ENCODE peak calls at places on chromosomes 5 and 9, in four cellular contexts. One of them, this sample, is unnamed.

GRCh38 chr9:96500696-96501660 is 51.0 kb downstream of the HABP4 start:
- DNase-seq in uterus: no peak
- DNase-seq in heart left ventricle: no peak
- DNase-seq in HCT116: no peak
- DNase-seq in this sample: peak; percentile 50

GRCh38 chr5:40828021-40828631 is 6.9 kb downstream of the RPL37 start:
- DNase-seq in uterus: no peak
- DNase-seq in heart left ventricle: no peak
- DNase-seq in HCT116: no peak
- DNase-seq in this sample: no peak

GRCh38 chr5:39177629-39177959 is 41.8 kb downstream of the FYB1 start:
- DNase-seq in uterus: no peak
- DNase-seq in heart left ventricle: no peak
- DNase-seq in HCT116: no peak
- DNase-seq in this sample: no peak

GRCh38 chr9:78296208-78296892 is 575 bp upstream of the PSAT1 start:
- DNase-seq in uterus: peak; percentile 43
- DNase-seq in heart left ventricle: no peak
- DNase-seq in HCT116: no peak
- DNase-seq in this sample: no peak

GRCh38 chr9:129609486-129610192 is 11.3 kb downstream of the C9orf50 start:
- DNase-seq in uterus: peak; percentile 62
- DNase-seq in heart left ventricle: peak; percentile 55
- DNase-seq in HCT116: no peak
- DNase-seq in this sample: peak; percentile 60

GRCh38 chr9:122900791-122901190 is 4.4 kb downstream of the RC3H2 start:
- DNase-seq in uterus: no peak
- DNase-seq in heart left ventricle: no peak
- DNase-seq in HCT116: no peak
- DNase-seq in this sample: no peak

GRCh38 chr9:88773119-88773518 is 218.1 kb upstream of the S1PR3 start:
- DNase-seq in uterus: no peak
- DNase-seq in heart left ventricle: no peak
- DNase-seq in HCT116: no peak
- DNase-seq in this sample: no peak

GRCh38 chr9:27088981-27089380 is 20.0 kb upstream of the TEK start:
- DNase-seq in uterus: no peak
- DNase-seq in heart left ventricle: no peak
- DNase-seq in HCT116: no peak
- DNase-seq in this sample: no peak

GRCh38 chr5:23727271-23727670 is 219.9 kb downstream of the PRDM9 start:
- DNase-seq in uterus: no peak
- DNase-seq in heart left ventricle: no peak
- DNase-seq in HCT116: no peak
- DNase-seq in this sample: no peak

GRCh38 chr9:90552317-90552716 is 90.3 kb downstream of the DIRAS2 start:
- DNase-seq in uterus: no peak
- DNase-seq in heart left ventricle: no peak
- DNase-seq in HCT116: no peak
- DNase-seq in this sample: no peak

GRCh38 chr9:102972780-102973179 is 22.4 kb upstream of the CYLC2 start:
- DNase-seq in uterus: no peak
- DNase-seq in heart left ventricle: no peak
- DNase-seq in HCT116: no peak
- DNase-seq in this sample: no peak

GRCh38 chr9:88388203-88388885 is at the start of gene SPIN1:
- DNase-seq in uterus: peak; percentile 87
- DNase-seq in heart left ventricle: peak; percentile 89
- DNase-seq in HCT116: peak; percentile 35
- DNase-seq in this sample: peak; percentile 73

GRCh38 chr5:115348175-115348574 is 51.7 kb upstream of the CCDC112 start:
- DNase-seq in uterus: no peak
- DNase-seq in heart left ventricle: no peak
- DNase-seq in HCT116: no peak
- DNase-seq in this sample: no peak

GRCh38 chr5:125489146-125489545 is 742.7 kb upstream of the ZNF608 start:
- DNase-seq in uterus: no peak
- DNase-seq in heart left ventricle: no peak
- DNase-seq in HCT116: no peak
- DNase-seq in this sample: no peak

GRCh38 chr5:7592910-7593309 is 197.0 kb downstream of the ADCY2 start:
- DNase-seq in uterus: no peak
- DNase-seq in heart left ventricle: no peak
- DNase-seq in HCT116: no peak
- DNase-seq in this sample: no peak

GRCh38 chr9:36320457-36320856 is 62.2 kb upstream of the GNE start:
- DNase-seq in uterus: no peak
- DNase-seq in heart left ventricle: no peak
- DNase-seq in HCT116: no peak
- DNase-seq in this sample: no peak

GRCh38 chr5:179902763-179903158 is 4.9 kb downstream of the TBC1D9B start:
- DNase-seq in uterus: no peak
- DNase-seq in heart left ventricle: no peak
- DNase-seq in HCT116: no peak
- DNase-seq in this sample: no peak

GRCh38 chr9:125509476-125509875 is 197.5 kb downstream of the MAPKAP1 start:
- DNase-seq in uterus: no peak
- DNase-seq in heart left ventricle: no peak
- DNase-seq in HCT116: no peak
- DNase-seq in this sample: no peak

GRCh38 chr9:93346240-93347112 is 105.0 kb upstream of the FAM120A start:
- DNase-seq in uterus: no peak
- DNase-seq in heart left ventricle: no peak
- DNase-seq in HCT116: no peak
- DNase-seq in this sample: no peak

GRCh38 chr5:25713259-25713658 is 1068.5 kb upstream of the CDH10 start:
- DNase-seq in uterus: no peak
- DNase-seq in heart left ventricle: no peak
- DNase-seq in HCT116: no peak
- DNase-seq in this sample: no peak

GRCh38 chr5:173742432-173742816 is 126.0 kb upstream of the BOD1 start:
- DNase-seq in uterus: no peak
- DNase-seq in heart left ventricle: no peak
- DNase-seq in HCT116: no peak
- DNase-seq in this sample: no peak

GRCh38 chr9:89137548-89138462 is 40.8 kb downstream of the SHC3 start:
- DNase-seq in uterus: peak; percentile 74
- DNase-seq in heart left ventricle: peak; percentile 25
- DNase-seq in HCT116: peak; percentile 59
- DNase-seq in this sample: no peak

GRCh38 chr9:37752646-37753488 is 738 bp upstream of the TRMT10B start:
- DNase-seq in uterus: no peak
- DNase-seq in heart left ventricle: no peak
- DNase-seq in HCT116: no peak
- DNase-seq in this sample: no peak

GRCh38 chr9:87836951-87837715 is 45.5 kb upstream of the SPATA31E1 start:
- DNase-seq in uterus: no peak
- DNase-seq in heart left ventricle: no peak
- DNase-seq in HCT116: no peak
- DNase-seq in this sample: no peak

GRCh38 chr5:96721351-96721970 is 59.3 kb downstream of the CAST start:
- DNase-seq in uterus: no peak
- DNase-seq in heart left ventricle: no peak
- DNase-seq in HCT116: no peak
- DNase-seq in this sample: peak; percentile 82

GRCh38 chr9:100489836-100490235 is 16.9 kb downstream of the TMEFF1 start:
- DNase-seq in uterus: no peak
- DNase-seq in heart left ventricle: no peak
- DNase-seq in HCT116: no peak
- DNase-seq in this sample: no peak

GRCh38 chr5:128537306-128537998 is 593 bp downstream of the FBN2 start:
- DNase-seq in uterus: peak; percentile 36
- DNase-seq in heart left ventricle: peak; percentile 22
- DNase-seq in HCT116: no peak
- DNase-seq in this sample: no peak

GRCh38 chr5:157172408-157172807 is 6.3 kb upstream of the GARIN3 start:
- DNase-seq in uterus: no peak
- DNase-seq in heart left ventricle: no peak
- DNase-seq in HCT116: no peak
- DNase-seq in this sample: no peak

GRCh38 chr5:176873541-176874172 is 25.5 kb downstream of the HK3 start:
- DNase-seq in uterus: no peak
- DNase-seq in heart left ventricle: no peak
- DNase-seq in HCT116: no peak
- DNase-seq in this sample: no peak

GRCh38 chr9:35914307-35914807 is 5.1 kb downstream of the SPAAR start:
- DNase-seq in uterus: no peak
- DNase-seq in heart left ventricle: peak; percentile 84
- DNase-seq in HCT116: no peak
- DNase-seq in this sample: peak; percentile 56

GRCh38 chr9:111925784-111926183 is 29.2 kb downstream of the UGCG start:
- DNase-seq in uterus: no peak
- DNase-seq in heart left ventricle: no peak
- DNase-seq in HCT116: no peak
- DNase-seq in this sample: no peak

DNA sequence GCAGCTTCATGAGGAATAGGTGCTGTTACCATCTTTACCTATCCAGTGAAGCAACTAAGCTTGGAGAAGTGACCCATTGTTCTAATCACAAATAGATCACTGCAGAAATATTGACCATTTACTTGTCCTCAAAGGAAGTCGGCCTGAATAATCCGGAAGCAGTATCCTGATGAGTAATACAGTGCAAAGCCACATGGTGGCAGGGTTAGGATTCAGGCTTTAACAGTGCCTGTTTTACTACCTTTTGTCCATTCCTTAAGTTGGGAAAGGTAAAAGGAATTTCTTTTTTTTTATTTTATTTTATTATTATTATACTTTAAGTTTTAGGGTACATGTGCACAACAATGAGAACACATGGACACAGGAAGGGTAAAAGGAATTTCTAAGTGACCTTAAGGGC is 336.3 kb downstream of the KDM4C start:
- DNase-seq in uterus: no peak
- DNase-seq in heart left ventricle: no peak
- DNase-seq in HCT116: no peak
- DNase-seq in this sample: no peak
- TF ChIP-seq CTCF in uterus: no peak
- TF ChIP-seq CTCF in heart left ventricle: peak; percentile 48
- TF ChIP-seq CTCF in HCT116: peak; percentile 40
- TF ChIP-seq CTCF in this sample: no peak

DNA sequence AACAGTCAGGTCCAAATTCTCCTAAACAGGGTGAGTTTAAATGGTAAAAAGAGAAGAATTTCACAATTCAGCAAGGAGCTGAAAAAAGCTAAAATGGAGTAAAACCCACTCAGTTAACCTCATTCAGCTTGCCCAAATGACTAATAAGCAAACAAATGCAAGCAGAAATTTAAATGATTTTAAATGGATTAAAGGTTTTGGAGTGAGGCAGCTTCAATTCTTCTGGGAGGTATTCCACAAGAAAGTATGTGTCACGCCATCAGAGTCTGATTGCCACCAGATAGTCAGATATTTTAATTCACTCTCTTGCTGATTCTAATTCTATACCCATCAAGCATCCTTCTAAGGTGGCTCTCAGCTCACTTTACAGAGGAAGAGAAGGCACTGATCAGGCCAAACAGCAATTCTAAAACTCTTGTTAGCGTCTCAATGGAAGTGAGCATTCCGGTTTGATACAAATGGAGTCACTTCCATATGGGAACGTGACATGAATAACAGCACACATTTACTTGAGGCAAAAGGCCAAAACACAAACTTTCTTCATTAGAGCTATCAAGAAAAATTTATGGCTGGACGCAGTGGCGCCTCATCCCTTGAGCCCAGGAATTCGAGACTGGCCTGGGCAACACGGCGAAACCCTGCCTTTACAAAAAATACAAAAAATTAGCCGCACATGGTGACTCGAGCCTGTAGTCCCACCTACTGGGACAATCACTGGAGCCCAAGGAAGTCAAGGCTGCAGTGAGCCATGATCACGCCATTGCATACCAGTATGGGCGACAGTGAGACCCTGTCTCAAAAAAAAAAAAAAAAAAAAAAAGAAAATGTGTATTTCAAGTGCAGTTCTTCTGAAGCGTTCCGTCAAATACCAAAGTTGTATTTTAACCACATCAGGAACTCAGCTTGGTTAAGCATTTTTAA is 2.0 kb downstream of the CLK4 start:
- DNase-seq in uterus: no peak
- DNase-seq in heart left ventricle: no peak
- DNase-seq in HCT116: no peak
- DNase-seq in this sample: no peak
- H3K4me3 ChIP-seq in uterus: peak overlapping the region; percentile 86
- H3K4me3 ChIP-seq in heart left ventricle: peak overlapping the region; percentile 85
- H3K4me3 ChIP-seq in HCT116: peak overlapping the region; percentile 94
- H3K4me3 ChIP-seq in this sample: peak overlapping the region; percentile 66

GRCh38 chr5:42988568-42988967 is 51.6 kb downstream of the ANXA2R start:
- DNase-seq in uterus: no peak
- DNase-seq in heart left ventricle: no peak
- DNase-seq in HCT116: no peak
- DNase-seq in this sample: no peak
- TF ChIP-seq POLR2A in uterus: no peak
- TF ChIP-seq POLR2A in heart left ventricle: no peak
- TF ChIP-seq POLR2A in HCT116: no peak
- TF ChIP-seq POLR2A in this sample: no peak

DNA sequence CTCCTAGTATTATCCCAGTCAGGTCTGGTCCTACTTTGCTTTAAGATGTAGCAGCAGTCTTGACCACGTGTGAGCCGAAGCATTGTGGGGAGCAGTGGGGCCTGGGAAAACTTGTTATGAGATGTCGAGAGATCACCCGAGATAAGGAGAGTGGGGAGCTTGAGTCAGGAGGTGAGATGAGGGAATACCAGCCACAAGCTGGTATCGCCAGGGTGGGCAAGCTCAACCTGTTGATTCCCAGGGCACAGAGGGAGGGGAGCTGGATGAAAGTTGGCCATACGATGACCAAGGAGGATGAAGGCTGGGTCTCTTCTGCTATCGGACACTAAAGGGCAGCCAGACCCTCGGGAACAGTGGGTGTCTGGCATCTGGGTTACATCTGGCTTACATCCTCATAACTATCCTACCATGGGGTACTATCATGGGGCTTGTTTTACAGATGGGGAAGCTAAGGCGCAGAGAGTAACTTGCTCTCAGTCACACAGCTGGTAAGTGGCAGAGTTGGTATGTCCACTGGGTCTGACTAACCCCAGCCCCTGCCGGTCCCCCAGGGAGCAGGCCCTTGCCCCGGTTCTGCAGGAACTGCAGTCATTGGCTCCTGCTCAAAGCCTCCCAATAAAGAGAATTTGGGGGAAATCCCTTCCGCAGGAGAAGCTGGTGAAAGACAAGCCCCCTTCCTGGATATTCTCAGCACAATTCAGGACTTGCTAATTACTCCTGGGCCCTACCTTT is 13.4 kb upstream of the TIFAB start:
- DNase-seq in uterus: no peak
- DNase-seq in heart left ventricle: no peak
- DNase-seq in HCT116: no peak
- DNase-seq in this sample: no peak
- TF ChIP-seq CTCF in uterus: no peak
- TF ChIP-seq CTCF in heart left ventricle: no peak
- TF ChIP-seq CTCF in HCT116: no peak
- TF ChIP-seq CTCF in this sample: no peak

DNA sequence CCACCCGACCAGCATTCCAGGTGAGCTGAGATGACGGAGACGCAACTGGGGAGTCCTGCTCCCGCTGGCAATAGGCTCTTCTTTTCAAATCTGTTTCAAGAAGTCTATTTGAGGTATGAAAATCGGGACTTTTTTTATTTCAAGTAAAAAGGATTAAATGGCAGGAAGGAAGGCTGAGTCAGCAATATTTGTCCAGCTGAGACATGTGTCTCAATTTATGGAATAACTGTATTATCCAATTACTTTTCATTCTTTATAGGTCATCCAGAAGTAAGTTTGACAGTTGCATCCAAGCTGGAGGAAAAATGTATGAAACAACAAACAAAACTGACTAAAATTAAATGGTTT is 221.1 kb downstream of the NR2F1-AS1 start:
- DNase-seq in uterus: no peak
- DNase-seq in heart left ventricle: no peak
- DNase-seq in HCT116: no peak
- DNase-seq in this sample: no peak
- H3K4me3 ChIP-seq in uterus: no peak overlapping the region
- H3K4me3 ChIP-seq in heart left ventricle: no peak overlapping the region
- H3K4me3 ChIP-seq in HCT116: peak overlapping the region; percentile 33
- H3K4me3 ChIP-seq in this sample: no peak overlapping the region

This sample was measured in upper lobe of left lung.